ENCODE peak calls at places on chromosome 19, in seven cellular contexts. G is HCT116, S is endothelial cell of umbilical vein, H is sigmoid colon, X is HepG2, B is SK-N-MC, K is upper lobe of left lung. Z is an unnamed sample.

GRCh38 chr19:48728882-48729645 is 9.5 kb upstream of the MAMSTR start:
- DNase-seq in K (no peak), H (no peak), B (no peak), X (no peak), G (no peak), S (no peak), Z (no peak)

GRCh38 chr19:13118424-13119193 is 545 bp downstream of the NACC1 start:
- DNase-seq in S (no peak), K (peak), H (peak), X (peak), G (no peak), B (no peak), Z (no peak)

GRCh38 chr19:4642625-4643024 is 3.3 kb downstream of the TNFAIP8L1 start:
- DNase-seq in K (no peak), H (no peak), S (no peak), X (no peak), G (no peak), B (no peak), Z (no peak)

GRCh38 chr19:43699506-43700367 is 16.1 kb upstream of the IRGC start:
- DNase-seq in H (peak), K (no peak), G (no peak), X (no peak), S (peak), B (no peak), Z (peak)

GRCh38 chr19:54162241-54162805 is 2.8 kb upstream of the LENG1 start:
- DNase-seq in K (peak), X (no peak), S (peak), H (peak), B (no peak), G (peak), Z (peak)

GRCh38 chr19:21838646-21839045 is 2.7 kb upstream of the ZNF43 start:
- DNase-seq in G (no peak), H (no peak), S (no peak), X (no peak), K (no peak), B (no peak), Z (no peak)

GRCh38 chr19:2212861-2213711 is 23.0 kb downstream of the PLEKHJ1 start:
- DNase-seq in K (peak), G (no peak), S (no peak), H (no peak), B (no peak), X (peak), Z (peak)

GRCh38 chr19:47172666-47173455 is 42.2 kb downstream of the SAE1 start:
- DNase-seq in B (no peak), X (no peak), H (no peak), K (no peak), G (no peak), S (no peak), Z (no peak)

GRCh38 chr19:17757125-17757524 is 5.8 kb downstream of the FCHO1 start:
- DNase-seq in S (peak), X (no peak), G (no peak), H (peak), K (peak), B (no peak), Z (peak)

GRCh38 chr19:4375620-4376228 is 24.6 kb downstream of the SH3GL1 start:
- DNase-seq in K (no peak), B (peak), G (no peak), H (peak), S (peak), X (peak), Z (peak)

GRCh38 chr19:18465214-18465963 is 27.5 kb upstream of the ISYNA1 start:
- DNase-seq in H (peak), G (no peak), B (no peak), X (no peak), S (no peak), K (no peak), Z (no peak)

GRCh38 chr19:40273469-40274360 is 11.4 kb downstream of the AKT2 start:
- DNase-seq in K (no peak), S (no peak), G (no peak), H (no peak), B (no peak), X (no peak), Z (no peak)
- H3K4me3 ChIP-seq in K (no peak), S (no peak), G (no peak), H (no peak), B (no peak), X (no peak), Z (no peak)

GRCh38 chr19:14536926-14537692 is 7.7 kb downstream of the TECR start:
- DNase-seq in X (no peak), H (no peak), K (peak), G (peak), S (peak), B (no peak), Z (peak)
- TF ChIP-seq POLR2AphosphoS5 in X (no peak), H (no peak), K (no peak), G (no peak), S (no peak), B (no peak), Z (no peak)

GRCh38 chr19:50667177-50667758 is 18.0 kb downstream of the C19orf81 start:
- DNase-seq in K (no peak), B (no peak), S (no peak), G (no peak), H (no peak), X (no peak), Z (no peak)
- H3K4me3 ChIP-seq in K (no peak), B (no peak), S (no peak), G (no peak), H (no peak), X (no peak), Z (no peak)

DNA sequence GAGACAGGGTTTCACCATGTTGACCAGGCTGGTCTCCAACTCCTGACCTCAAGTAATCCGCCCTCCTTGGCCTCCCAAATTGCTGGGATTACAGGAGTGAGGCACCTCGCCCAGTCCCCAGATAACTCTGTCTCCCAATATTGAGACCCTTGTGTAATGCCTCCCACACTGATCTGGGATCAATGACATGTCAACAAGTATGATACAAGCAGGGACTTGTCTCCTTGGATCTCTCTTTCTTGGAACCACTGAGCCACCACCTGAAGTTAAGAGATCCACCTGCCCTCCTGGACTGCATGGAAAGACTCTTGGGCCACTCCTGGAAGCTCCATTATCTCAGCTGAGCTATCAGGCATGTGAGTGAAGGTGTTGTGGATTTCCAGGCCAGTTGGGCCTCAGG is 15.1 kb downstream of the NFKBID start:
- DNase-seq in H (no peak), K (no peak), G (no peak), B (no peak), S (no peak), X (no peak), Z (no peak)
- TF ChIP-seq POLR2AphosphoS5 in H (no peak), K (no peak), G (no peak), B (no peak), S (no peak), X (no peak), Z (no peak)

GRCh38 chr19:40422428-40423226 is 3.2 kb downstream of the SERTAD1 start:
- DNase-seq in K (no peak), H (no peak), X (no peak), G (no peak), B (no peak), S (no peak), Z (no peak)
- H3K4me3 ChIP-seq in K (no peak), H (no peak), X (no peak), G (no peak), B (no peak), S (no peak), Z (no peak)

GRCh38 chr19:38401148-38401547 is 1.7 kb upstream of the FAM98C start:
- DNase-seq in S (peak), H (no peak), X (peak), B (no peak), K (no peak), G (no peak), Z (no peak)

GRCh38 chr19:38400361-38400760 is 2.5 kb upstream of the FAM98C start:
- DNase-seq in X (no peak), G (no peak), H (no peak), B (no peak), K (no peak), S (no peak), Z (no peak)

GRCh38 chr19:38402623-38402966 is 298 bp upstream of the FAM98C start:
- DNase-seq in B (no peak), X (no peak), S (no peak), G (no peak), K (no peak), H (no peak), Z (no peak)

GRCh38 chr19:38399081-38399480 is 3.8 kb upstream of the FAM98C start:
- DNase-seq in X (no peak), B (no peak), K (no peak), H (no peak), S (no peak), G (no peak), Z (no peak)

GRCh38 chr19:38399537-38399936 is 3.4 kb upstream of the FAM98C start:
- DNase-seq in B (no peak), X (no peak), H (no peak), K (no peak), S (no peak), G (no peak), Z (no peak)
- TF ChIP-seq POLR2AphosphoS5 in B (no peak), X (no peak), H (no peak), K (no peak), S (no peak), G (no peak), Z (no peak)

Z was measured in transverse colon.